ENCODE peak calls at places on chromosome X, in nine cellular contexts. One of them, this sample, is unnamed.

GRCh38 chrX:123169247-123169901 is 14.7 kb upstream of the GRIA3 start:
- DNase-seq in AG09309: no peak
- DNase-seq in brain microvascular endothelial cell: no peak
- DNase-seq in AG10803: no peak
- DNase-seq in CD8-positive, alpha-beta T cell: no peak
- DNase-seq in dorsolateral prefrontal cortex: no peak
- DNase-seq in GM12864: no peak
- DNase-seq in tibial artery: no peak
- DNase-seq in IMR-90: no peak
- DNase-seq in this sample: no peak

GRCh38 chrX:9033586-9033985 is 341 bp downstream of the FAM9B start:
- DNase-seq in AG09309: no peak
- DNase-seq in GM12864: no peak
- DNase-seq in AG10803: no peak
- DNase-seq in CD8-positive, alpha-beta T cell: no peak
- DNase-seq in IMR-90: no peak
- DNase-seq in tibial artery: no peak
- DNase-seq in brain microvascular endothelial cell: no peak
- DNase-seq in dorsolateral prefrontal cortex: no peak
- DNase-seq in this sample: no peak

GRCh38 chrX:24619647-24620046 is 27.5 kb downstream of the PCYT1B start:
- DNase-seq in CD8-positive, alpha-beta T cell: no peak
- DNase-seq in IMR-90: peak
- DNase-seq in brain microvascular endothelial cell: peak
- DNase-seq in dorsolateral prefrontal cortex: peak
- DNase-seq in AG10803: peak
- DNase-seq in tibial artery: no peak
- DNase-seq in AG09309: peak
- DNase-seq in GM12864: no peak
- DNase-seq in this sample: peak

GRCh38 chrX:84907324-84907946 is 96.2 kb upstream of the APOOL start:
- DNase-seq in AG09309: no peak
- DNase-seq in dorsolateral prefrontal cortex: no peak
- DNase-seq in tibial artery: no peak
- DNase-seq in IMR-90: peak
- DNase-seq in AG10803: peak
- DNase-seq in CD8-positive, alpha-beta T cell: no peak
- DNase-seq in brain microvascular endothelial cell: no peak
- DNase-seq in GM12864: no peak
- DNase-seq in this sample: peak

GRCh38 chrX:115896362-115896761 is 274.2 kb upstream of the AGTR2 start:
- DNase-seq in GM12864: no peak
- DNase-seq in CD8-positive, alpha-beta T cell: no peak
- DNase-seq in brain microvascular endothelial cell: no peak
- DNase-seq in IMR-90: no peak
- DNase-seq in tibial artery: no peak
- DNase-seq in AG09309: no peak
- DNase-seq in AG10803: no peak
- DNase-seq in dorsolateral prefrontal cortex: no peak
- DNase-seq in this sample: no peak

GRCh38 chrX:104679175-104679574 is 113.2 kb downstream of the IL1RAPL2 start:
- DNase-seq in CD8-positive, alpha-beta T cell: no peak
- DNase-seq in dorsolateral prefrontal cortex: no peak
- DNase-seq in tibial artery: no peak
- DNase-seq in AG10803: no peak
- DNase-seq in GM12864: no peak
- DNase-seq in IMR-90: no peak
- DNase-seq in brain microvascular endothelial cell: no peak
- DNase-seq in AG09309: no peak
- DNase-seq in this sample: no peak

GRCh38 chrX:12978205-12979010 is 3.5 kb downstream of the TMSB4X start:
- DNase-seq in brain microvascular endothelial cell: peak
- DNase-seq in CD8-positive, alpha-beta T cell: peak
- DNase-seq in tibial artery: no peak
- DNase-seq in GM12864: no peak
- DNase-seq in AG10803: peak
- DNase-seq in AG09309: no peak
- DNase-seq in dorsolateral prefrontal cortex: no peak
- DNase-seq in IMR-90: peak
- DNase-seq in this sample: peak

GRCh38 chrX:25442501-25442900 is 426.7 kb upstream of the ARX start:
- DNase-seq in tibial artery: no peak
- DNase-seq in IMR-90: no peak
- DNase-seq in AG09309: no peak
- DNase-seq in GM12864: no peak
- DNase-seq in dorsolateral prefrontal cortex: no peak
- DNase-seq in AG10803: no peak
- DNase-seq in brain microvascular endothelial cell: no peak
- DNase-seq in CD8-positive, alpha-beta T cell: no peak
- DNase-seq in this sample: peak

GRCh38 chrX:56782362-56782761 is 53.3 kb downstream of the NBDY start:
- DNase-seq in GM12864: no peak
- DNase-seq in IMR-90: no peak
- DNase-seq in tibial artery: no peak
- DNase-seq in AG10803: no peak
- DNase-seq in CD8-positive, alpha-beta T cell: no peak
- DNase-seq in dorsolateral prefrontal cortex: no peak
- DNase-seq in brain microvascular endothelial cell: no peak
- DNase-seq in AG09309: no peak
- DNase-seq in this sample: no peak

GRCh38 chrX:56783996-56784620 is 55.1 kb downstream of the NBDY start:
- DNase-seq in CD8-positive, alpha-beta T cell: no peak
- DNase-seq in tibial artery: no peak
- DNase-seq in dorsolateral prefrontal cortex: no peak
- DNase-seq in AG09309: no peak
- DNase-seq in brain microvascular endothelial cell: no peak
- DNase-seq in GM12864: no peak
- DNase-seq in IMR-90: no peak
- DNase-seq in AG10803: no peak
- DNase-seq in this sample: no peak

GRCh38 chrX:56783450-56783831 is 54.4 kb downstream of the NBDY start:
- DNase-seq in AG10803: no peak
- DNase-seq in AG09309: no peak
- DNase-seq in CD8-positive, alpha-beta T cell: no peak
- DNase-seq in IMR-90: peak
- DNase-seq in brain microvascular endothelial cell: no peak
- DNase-seq in GM12864: no peak
- DNase-seq in dorsolateral prefrontal cortex: peak
- DNase-seq in tibial artery: no peak
- DNase-seq in this sample: no peak

GRCh38 chrX:56784666-56785065 is 55.6 kb downstream of the NBDY start:
- DNase-seq in GM12864: no peak
- DNase-seq in dorsolateral prefrontal cortex: no peak
- DNase-seq in AG10803: no peak
- DNase-seq in CD8-positive, alpha-beta T cell: no peak
- DNase-seq in IMR-90: no peak
- DNase-seq in AG09309: no peak
- DNase-seq in tibial artery: no peak
- DNase-seq in brain microvascular endothelial cell: no peak
- DNase-seq in this sample: no peak

DNA sequence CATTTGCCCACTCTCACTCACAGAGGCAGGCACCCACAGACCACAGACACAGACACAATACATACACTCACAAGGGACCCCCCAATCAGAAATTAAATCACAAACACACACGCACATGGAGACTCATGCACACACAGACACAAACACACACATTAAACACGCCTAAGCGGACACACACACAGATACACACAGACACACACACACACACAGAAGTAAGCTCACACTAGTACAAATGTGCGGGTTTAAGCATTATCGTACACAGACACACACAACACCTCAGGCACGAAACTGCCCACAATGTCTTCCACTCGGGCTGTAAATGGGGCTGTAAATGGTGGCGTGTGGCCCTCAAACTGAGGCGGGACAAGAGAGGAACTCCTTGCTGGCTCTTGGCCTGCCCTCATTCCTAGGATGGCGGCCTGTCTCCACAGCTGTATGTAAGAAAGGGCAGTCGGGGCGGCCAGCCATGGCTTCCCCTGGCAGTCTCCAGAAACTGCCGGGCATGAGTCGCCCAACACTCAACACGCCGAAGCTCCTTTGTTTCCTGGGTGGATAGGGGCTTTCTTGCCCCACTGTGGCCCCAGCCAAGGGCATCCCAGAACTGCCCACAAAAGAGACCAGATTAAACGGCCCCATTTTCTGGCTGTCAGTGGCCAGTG is 53.9 kb downstream of the NBDY start:
- DNase-seq in AG10803: no peak
- DNase-seq in GM12864: no peak
- DNase-seq in tibial artery: no peak
- DNase-seq in AG09309: no peak
- DNase-seq in CD8-positive, alpha-beta T cell: no peak
- DNase-seq in IMR-90: no peak
- DNase-seq in brain microvascular endothelial cell: no peak
- DNase-seq in dorsolateral prefrontal cortex: peak
- DNase-seq in this sample: no peak
- H3K4me3 ChIP-seq in AG10803: no peak
- H3K4me3 ChIP-seq in GM12864: no peak
- H3K4me3 ChIP-seq in tibial artery: no peak
- H3K4me3 ChIP-seq in AG09309: peak
- H3K4me3 ChIP-seq in CD8-positive, alpha-beta T cell: no peak
- H3K4me3 ChIP-seq in IMR-90: no peak
- H3K4me3 ChIP-seq in brain microvascular endothelial cell: no peak
- H3K4me3 ChIP-seq in dorsolateral prefrontal cortex: peak
- H3K4me3 ChIP-seq in this sample: no peak

DNA sequence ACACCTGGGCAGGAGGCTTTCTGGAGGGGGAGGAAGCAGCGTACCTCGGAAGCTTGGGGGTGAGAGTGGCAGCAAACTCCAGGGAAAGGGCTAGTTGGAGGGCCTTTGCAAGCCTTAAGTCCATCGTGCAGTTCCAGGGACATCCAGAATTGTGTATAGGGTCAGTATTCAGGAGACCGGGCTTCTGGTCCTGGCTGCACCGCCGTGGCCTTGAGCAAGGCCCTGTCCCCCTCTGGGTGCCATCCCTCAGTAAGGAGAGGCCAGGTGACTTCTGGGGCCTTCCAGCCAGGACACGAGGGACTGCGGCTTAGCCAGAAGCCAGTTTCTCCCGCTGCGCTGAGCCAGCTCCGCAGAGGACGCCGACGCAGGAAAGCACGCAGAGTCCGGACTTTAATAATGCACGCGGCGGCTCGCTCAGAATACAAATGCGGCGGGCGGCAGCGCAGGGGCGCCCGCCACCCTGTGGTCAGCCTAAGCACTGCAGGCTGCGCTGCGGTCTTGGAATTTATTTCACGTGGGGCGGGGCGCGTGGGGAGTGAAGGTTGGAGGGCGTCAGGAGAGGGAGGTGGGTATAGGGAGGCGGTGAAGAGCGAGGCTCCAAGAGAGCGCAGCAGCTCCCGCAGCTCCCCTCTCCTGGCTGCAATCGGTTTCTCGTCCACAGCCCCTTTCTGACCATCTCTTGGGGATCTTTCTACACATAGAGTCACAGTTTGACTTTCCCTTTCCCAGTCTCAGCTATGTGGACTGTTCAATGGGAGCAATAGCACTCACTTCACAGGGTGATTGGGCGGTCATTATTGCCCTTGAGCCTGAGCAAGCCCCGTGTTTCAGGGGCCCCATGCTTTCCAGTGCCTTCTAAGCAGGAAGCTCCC is 94.1 kb upstream of the GPR50 start:
- DNase-seq in AG09309: no peak
- DNase-seq in AG10803: peak
- DNase-seq in CD8-positive, alpha-beta T cell: peak
- DNase-seq in brain microvascular endothelial cell: peak
- DNase-seq in dorsolateral prefrontal cortex: peak
- DNase-seq in tibial artery: peak
- DNase-seq in IMR-90: peak
- DNase-seq in GM12864: no peak
- DNase-seq in this sample: peak
- TF ChIP-seq CTCF in AG09309: peak
- TF ChIP-seq CTCF in AG10803: peak
- TF ChIP-seq CTCF in CD8-positive, alpha-beta T cell: peak
- TF ChIP-seq CTCF in brain microvascular endothelial cell: peak
- TF ChIP-seq CTCF in dorsolateral prefrontal cortex: peak
- TF ChIP-seq CTCF in tibial artery: peak
- TF ChIP-seq CTCF in IMR-90: peak
- TF ChIP-seq CTCF in GM12864: peak
- TF ChIP-seq CTCF in this sample: peak

DNA sequence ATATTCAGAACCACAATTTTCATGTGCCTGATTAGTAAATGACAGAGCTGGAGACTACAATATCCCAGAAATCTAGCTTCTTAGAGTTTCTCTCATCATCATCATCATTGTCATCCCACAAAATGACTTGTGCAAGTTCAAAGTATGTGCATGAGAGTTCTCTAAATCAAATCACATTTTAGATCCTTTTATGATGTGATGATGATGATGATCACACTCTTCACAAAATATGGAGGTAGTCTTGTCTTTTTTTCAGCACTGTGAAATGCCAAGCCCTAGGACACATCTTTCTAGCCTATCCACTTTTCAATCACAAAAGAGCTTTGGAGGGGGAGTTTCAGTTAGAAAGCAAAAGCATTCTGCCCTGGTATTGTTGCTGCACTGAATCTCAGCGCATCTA is 7.4 kb downstream of the MBNL3 start:
- DNase-seq in tibial artery: no peak
- DNase-seq in AG10803: no peak
- DNase-seq in AG09309: no peak
- DNase-seq in GM12864: no peak
- DNase-seq in brain microvascular endothelial cell: no peak
- DNase-seq in CD8-positive, alpha-beta T cell: no peak
- DNase-seq in IMR-90: no peak
- DNase-seq in dorsolateral prefrontal cortex: no peak
- DNase-seq in this sample: no peak
- H3K4me3 ChIP-seq in tibial artery: no peak
- H3K4me3 ChIP-seq in AG10803: no peak
- H3K4me3 ChIP-seq in AG09309: no peak
- H3K4me3 ChIP-seq in GM12864: no peak
- H3K4me3 ChIP-seq in brain microvascular endothelial cell: no peak
- H3K4me3 ChIP-seq in CD8-positive, alpha-beta T cell: no peak
- H3K4me3 ChIP-seq in IMR-90: no peak
- H3K4me3 ChIP-seq in dorsolateral prefrontal cortex: no peak
- H3K4me3 ChIP-seq in this sample: no peak

GRCh38 chrX:45011131-45011530 is 138.1 kb downstream of the KDM6A start:
- DNase-seq in AG09309: peak
- DNase-seq in CD8-positive, alpha-beta T cell: no peak
- DNase-seq in AG10803: peak
- DNase-seq in IMR-90: peak
- DNase-seq in GM12864: no peak
- DNase-seq in tibial artery: no peak
- DNase-seq in brain microvascular endothelial cell: peak
- DNase-seq in dorsolateral prefrontal cortex: no peak
- DNase-seq in this sample: peak

GRCh38 chrX:45007598-45007997 is 134.6 kb downstream of the KDM6A start:
- DNase-seq in IMR-90: no peak
- DNase-seq in brain microvascular endothelial cell: no peak
- DNase-seq in AG09309: no peak
- DNase-seq in CD8-positive, alpha-beta T cell: no peak
- DNase-seq in GM12864: no peak
- DNase-seq in dorsolateral prefrontal cortex: no peak
- DNase-seq in AG10803: no peak
- DNase-seq in tibial artery: no peak
- DNase-seq in this sample: no peak

GRCh38 chrX:45003080-45003479 is 130.1 kb downstream of the KDM6A start:
- DNase-seq in AG10803: no peak
- DNase-seq in GM12864: no peak
- DNase-seq in tibial artery: no peak
- DNase-seq in brain microvascular endothelial cell: no peak
- DNase-seq in CD8-positive, alpha-beta T cell: no peak
- DNase-seq in IMR-90: no peak
- DNase-seq in dorsolateral prefrontal cortex: no peak
- DNase-seq in AG09309: no peak
- DNase-seq in this sample: no peak

GRCh38 chrX:45009371-45010000 is 136.5 kb downstream of the KDM6A start:
- DNase-seq in tibial artery: no peak
- DNase-seq in AG10803: peak
- DNase-seq in AG09309: no peak
- DNase-seq in dorsolateral prefrontal cortex: no peak
- DNase-seq in GM12864: no peak
- DNase-seq in brain microvascular endothelial cell: no peak
- DNase-seq in CD8-positive, alpha-beta T cell: no peak
- DNase-seq in IMR-90: peak
- DNase-seq in this sample: peak

DNA sequence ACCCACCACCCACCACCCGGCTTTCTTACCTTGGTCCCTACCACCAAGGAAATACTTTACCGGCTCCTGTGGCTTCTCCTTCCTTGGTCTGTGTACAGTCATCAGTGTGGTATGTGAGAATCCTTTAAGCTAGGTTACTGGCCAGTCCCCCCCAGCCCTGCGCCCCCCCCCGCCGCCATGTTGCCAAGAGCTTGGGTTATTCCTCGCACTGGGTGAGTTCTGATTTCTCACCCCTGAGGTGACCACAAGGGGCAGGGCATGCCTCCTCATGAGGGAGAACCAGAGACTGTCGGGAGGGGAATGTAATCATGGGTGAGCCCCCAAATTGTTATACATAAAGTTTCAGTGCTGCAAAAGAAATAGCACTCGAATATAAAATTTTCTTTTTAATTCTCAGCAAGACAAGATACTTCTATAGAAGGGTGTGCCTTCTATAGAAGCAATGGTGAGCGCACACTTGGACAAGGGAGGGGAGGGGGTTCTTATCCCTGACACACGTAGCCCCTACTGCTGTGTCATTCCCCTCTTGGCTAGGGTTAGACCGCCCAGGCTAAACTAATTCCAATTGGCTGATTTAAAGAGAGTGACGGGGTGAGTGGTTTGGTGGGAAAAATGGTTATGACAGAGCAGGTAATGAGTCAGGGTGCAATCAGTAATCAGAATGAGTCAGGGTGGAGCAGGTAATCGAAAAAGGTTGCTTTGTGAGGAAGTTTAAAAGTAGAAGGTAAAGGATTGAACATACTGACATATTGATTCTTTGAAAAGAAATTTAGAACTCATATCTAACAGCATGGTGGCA is 133.2 kb downstream of the KDM6A start:
- DNase-seq in AG10803: no peak
- DNase-seq in IMR-90: peak
- DNase-seq in brain microvascular endothelial cell: peak
- DNase-seq in CD8-positive, alpha-beta T cell: no peak
- DNase-seq in tibial artery: no peak
- DNase-seq in AG09309: no peak
- DNase-seq in GM12864: no peak
- DNase-seq in dorsolateral prefrontal cortex: no peak
- DNase-seq in this sample: peak
- TF ChIP-seq CTCF in AG10803: no peak
- TF ChIP-seq CTCF in IMR-90: no peak
- TF ChIP-seq CTCF in brain microvascular endothelial cell: no peak
- TF ChIP-seq CTCF in CD8-positive, alpha-beta T cell: no peak
- TF ChIP-seq CTCF in tibial artery: no peak
- TF ChIP-seq CTCF in AG09309: no peak
- TF ChIP-seq CTCF in GM12864: no peak
- TF ChIP-seq CTCF in dorsolateral prefrontal cortex: no peak
- TF ChIP-seq CTCF in this sample: no peak

This sample was measured in fibroblast of pulmonary artery.